ENCODE peak calls at places on chromosomes 4 and X, in seven cellular contexts. U is tibial nerve, F is heart right ventricle, O is left ventricle myocardium superior, E is Right ventricle myocardium superior, C is H1, I is hepatic stellate cell. S is an unnamed sample.

GRCh38 chrX:16783452-16783851 is 2.8 kb upstream of the TXLNG start:
- DNase-seq in U (no peak), F (no peak), O (no peak), E (no peak), C (no peak), I (no peak), S (no peak)

GRCh38 chr4:139603576-139604387 is 47.8 kb upstream of the SETD7 start:
- DNase-seq in U (no peak), F (no peak), O (no peak), E (no peak), C (no peak), I (no peak), S (peak)

GRCh38 chr4:135434936-135435335 is 1233.3 kb upstream of the PABPC4L start:
- DNase-seq in U (no peak), F (no peak), O (no peak), E (no peak), C (no peak), I (no peak), S (peak)

GRCh38 chr4:4269326-4269725 is 20.6 kb downstream of the LYAR start:
- DNase-seq in U (no peak), F (no peak), O (no peak), E (peak), C (no peak), I (no peak), S (no peak)

GRCh38 chrX:72128881-72129280 is 2.8 kb downstream of the RTL5 start:
- DNase-seq in U (no peak), F (no peak), O (no peak), E (no peak), C (no peak), I (no peak), S (peak)

GRCh38 chr4:7055111-7055989 is 12.2 kb downstream of the TADA2B start:
- DNase-seq in U (no peak), F (no peak), O (peak), E (no peak), C (no peak), I (no peak), S (no peak)

GRCh38 chr4:3284734-3285557 is 7.9 kb upstream of the RGS12 start:
- DNase-seq in U (no peak), F (no peak), O (no peak), E (peak), C (no peak), I (no peak), S (no peak)

GRCh38 chr4:99383381-99383780 is 30.8 kb upstream of the ADH1C start:
- DNase-seq in U (no peak), F (no peak), O (no peak), E (no peak), C (no peak), I (no peak), S (no peak)

GRCh38 chr4:87326460-87326859 is 3.8 kb upstream of the HSD17B13 start:
- DNase-seq in U (no peak), F (no peak), O (no peak), E (no peak), C (no peak), I (no peak), S (no peak)

GRCh38 chr4:786074-786741 is 39.7 kb downstream of the CPLX1 start:
- DNase-seq in U (peak), F (no peak), O (peak), E (no peak), C (no peak), I (no peak), S (no peak)

GRCh38 chrX:17443546-17443945 is 68.5 kb downstream of the NHS start:
- DNase-seq in U (no peak), F (no peak), O (no peak), E (no peak), C (no peak), I (no peak), S (peak)

GRCh38 chr4:123994917-123995316 is 598.3 kb downstream of the SPRY1 start:
- DNase-seq in U (no peak), F (no peak), O (no peak), E (no peak), C (no peak), I (no peak), S (no peak)

GRCh38 chr4:159508917-159509500 is 406.1 kb downstream of the RAPGEF2 start:
- DNase-seq in U (no peak), F (no peak), O (no peak), E (no peak), C (no peak), I (no peak), S (peak)

GRCh38 chr4:5568931-5569330 is 139.4 kb downstream of the EVC2 start:
- DNase-seq in U (no peak), F (no peak), O (no peak), E (no peak), C (no peak), I (no peak), S (no peak)

GRCh38 chr4:24794111-24794860 is 1.1 kb upstream of the SOD3 start:
- DNase-seq in U (no peak), F (peak), O (peak), E (peak), C (no peak), I (peak), S (no peak)

GRCh38 chr4:12555011-12555410 is 929.1 kb downstream of the RAB28 start:
- DNase-seq in U (no peak), F (no peak), O (no peak), E (no peak), C (no peak), I (no peak), S (no peak)